ENCODE peak calls at places on chromosomes 2 and 18, in six cellular contexts. One of them, this sample, is unnamed.

GRCh38 chr2:136235451-136236418 is 117.8 kb upstream of the CXCR4 start:
- DNase-seq in K562: no peak
- DNase-seq in brain microvascular endothelial cell: peak; percentile 68
- DNase-seq in IMR-90: peak; percentile 3
- DNase-seq in hepatocyte: no peak
- DNase-seq in tibial nerve: no peak
- DNase-seq in this sample: peak; percentile 92

GRCh38 chr2:104752504-104752903 is 101.4 kb upstream of the POU3F3 start:
- DNase-seq in IMR-90: no peak
- DNase-seq in brain microvascular endothelial cell: no peak
- DNase-seq in K562: no peak
- DNase-seq in tibial nerve: no peak
- DNase-seq in hepatocyte: no peak
- DNase-seq in this sample: no peak

GRCh38 chr2:33267745-33268144 is 208.7 kb upstream of the RASGRP3 start:
- DNase-seq in brain microvascular endothelial cell: no peak
- DNase-seq in IMR-90: peak; percentile 39
- DNase-seq in K562: no peak
- DNase-seq in hepatocyte: no peak
- DNase-seq in tibial nerve: no peak
- DNase-seq in this sample: peak; percentile 62

GRCh38 chr2:85699325-85699724 is 5.2 kb downstream of the GNLY start:
- DNase-seq in K562: peak; percentile 30
- DNase-seq in IMR-90: no peak
- DNase-seq in hepatocyte: no peak
- DNase-seq in tibial nerve: no peak
- DNase-seq in brain microvascular endothelial cell: no peak
- DNase-seq in this sample: no peak

GRCh38 chr2:183867206-183867605 is 731.1 kb upstream of the ZNF804A start:
- DNase-seq in tibial nerve: no peak
- DNase-seq in IMR-90: no peak
- DNase-seq in K562: no peak
- DNase-seq in hepatocyte: no peak
- DNase-seq in brain microvascular endothelial cell: no peak
- DNase-seq in this sample: no peak

GRCh38 chr2:71071681-71072398 is 3.4 kb downstream of the NAGK start:
- DNase-seq in hepatocyte: no peak
- DNase-seq in brain microvascular endothelial cell: no peak
- DNase-seq in IMR-90: no peak
- DNase-seq in K562: peak; percentile 35
- DNase-seq in tibial nerve: peak; percentile 43
- DNase-seq in this sample: no peak

GRCh38 chr18:49569701-49570100 is 7.8 kb downstream of the LIPG start:
- DNase-seq in IMR-90: no peak
- DNase-seq in hepatocyte: no peak
- DNase-seq in brain microvascular endothelial cell: no peak
- DNase-seq in tibial nerve: no peak
- DNase-seq in K562: no peak
- DNase-seq in this sample: no peak

GRCh38 chr2:218981390-218982311 is 3.3 kb downstream of the FEV start:
- DNase-seq in hepatocyte: peak; percentile 55
- DNase-seq in IMR-90: peak; percentile 12
- DNase-seq in tibial nerve: no peak
- DNase-seq in brain microvascular endothelial cell: no peak
- DNase-seq in K562: no peak
- DNase-seq in this sample: peak; percentile 20

GRCh38 chr2:69382547-69382946 is 4.5 kb downstream of the GFPT1 start:
- DNase-seq in hepatocyte: no peak
- DNase-seq in K562: no peak
- DNase-seq in IMR-90: no peak
- DNase-seq in tibial nerve: no peak
- DNase-seq in brain microvascular endothelial cell: no peak
- DNase-seq in this sample: no peak

DNA sequence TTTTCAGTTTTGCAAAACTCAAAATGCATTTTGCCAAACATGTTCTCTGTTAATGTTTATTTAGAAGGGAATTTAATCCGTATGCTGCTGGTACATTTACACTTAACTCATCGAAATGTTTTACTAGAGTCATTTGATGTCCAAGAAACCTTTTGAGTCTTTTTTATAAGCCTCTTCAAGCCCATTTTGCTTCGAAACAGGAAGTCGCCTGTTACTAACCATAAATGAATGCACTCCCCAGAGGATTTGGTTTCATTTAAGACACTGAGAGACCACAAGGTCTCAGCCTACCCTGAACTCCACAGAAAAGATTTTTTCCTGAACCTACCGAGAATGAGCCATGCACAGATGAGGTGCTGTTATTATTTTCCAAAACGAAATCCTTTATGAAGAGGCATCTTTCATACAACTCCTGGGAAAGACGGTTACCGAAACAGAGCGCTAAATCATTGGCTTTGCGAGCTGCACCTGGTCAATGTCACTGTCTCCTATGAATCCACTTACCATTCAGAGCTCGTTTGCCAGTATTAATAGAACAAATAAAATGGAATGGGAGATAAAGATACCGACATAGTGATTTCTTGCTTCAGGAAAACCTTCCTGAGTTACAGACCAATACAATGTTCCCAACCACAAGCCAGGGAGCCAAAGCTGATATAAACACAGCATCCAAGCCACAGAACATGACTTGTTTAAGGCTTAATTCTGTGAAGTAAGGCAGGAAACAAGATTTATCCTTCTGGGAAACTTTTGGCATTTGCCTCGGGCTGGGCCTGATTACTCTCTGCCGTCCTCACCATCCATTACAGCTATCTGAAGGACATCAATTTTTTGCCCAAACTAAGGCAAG is 382.1 kb downstream of the OSR1 start:
- DNase-seq in IMR-90: peak; percentile 94
- DNase-seq in K562: no peak
- DNase-seq in hepatocyte: peak; percentile 41
- DNase-seq in tibial nerve: no peak
- DNase-seq in brain microvascular endothelial cell: peak; percentile 82
- DNase-seq in this sample: peak; percentile 95
- H3K4me3 ChIP-seq in IMR-90: no peak overlapping the region
- H3K4me3 ChIP-seq in K562: no peak overlapping the region
- H3K4me3 ChIP-seq in hepatocyte: no peak overlapping the region
- H3K4me3 ChIP-seq in tibial nerve: no peak overlapping the region
- H3K4me3 ChIP-seq in brain microvascular endothelial cell: no peak overlapping the region
- H3K4me3 ChIP-seq in this sample: peak overlapping the region; percentile 1

GRCh38 chr2:217944366-217944765 is 58.4 kb downstream of the TNS1 start:
- DNase-seq in brain microvascular endothelial cell: no peak
- DNase-seq in hepatocyte: no peak
- DNase-seq in K562: no peak
- DNase-seq in tibial nerve: no peak
- DNase-seq in IMR-90: no peak
- DNase-seq in this sample: no peak
- H3K4me3 ChIP-seq in brain microvascular endothelial cell: no peak overlapping the region
- H3K4me3 ChIP-seq in hepatocyte: no peak overlapping the region
- H3K4me3 ChIP-seq in K562: no peak overlapping the region
- H3K4me3 ChIP-seq in tibial nerve: peak overlapping the region; percentile 50
- H3K4me3 ChIP-seq in IMR-90: no peak overlapping the region
- H3K4me3 ChIP-seq in this sample: peak overlapping the region; percentile 96

GRCh38 chr2:100786985-100787384 is 33.0 kb upstream of the NPAS2 start:
- DNase-seq in tibial nerve: no peak
- DNase-seq in IMR-90: no peak
- DNase-seq in K562: no peak
- DNase-seq in hepatocyte: no peak
- DNase-seq in brain microvascular endothelial cell: no peak
- DNase-seq in this sample: no peak
- H3K4me3 ChIP-seq in tibial nerve: no peak overlapping the region
- H3K4me3 ChIP-seq in IMR-90: no peak overlapping the region
- H3K4me3 ChIP-seq in K562: no peak overlapping the region
- H3K4me3 ChIP-seq in hepatocyte: no peak overlapping the region
- H3K4me3 ChIP-seq in brain microvascular endothelial cell: no peak overlapping the region
- H3K4me3 ChIP-seq in this sample: no peak overlapping the region

GRCh38 chr18:5747678-5748077 is 147.6 kb downstream of the TMEM200C start:
- DNase-seq in K562: no peak
- DNase-seq in IMR-90: no peak
- DNase-seq in tibial nerve: no peak
- DNase-seq in brain microvascular endothelial cell: no peak
- DNase-seq in hepatocyte: peak; percentile 34
- DNase-seq in this sample: no peak
- H3K4me3 ChIP-seq in K562: no peak overlapping the region
- H3K4me3 ChIP-seq in IMR-90: no peak overlapping the region
- H3K4me3 ChIP-seq in tibial nerve: no peak overlapping the region
- H3K4me3 ChIP-seq in brain microvascular endothelial cell: no peak overlapping the region
- H3K4me3 ChIP-seq in hepatocyte: no peak overlapping the region
- H3K4me3 ChIP-seq in this sample: no peak overlapping the region